ENCODE peak calls at places on chromosomes 7 and 10, in ten cellular contexts. N is A549; C is adipocyte; Q is aorta; G is right atrium auricular region; B is transverse colon; Z is stomach; O is neuronal stem cell; A is hepatocyte; R is CD4-positive, CD25-positive, alpha-beta regulatory T cell. X is an unnamed sample. For H3K4me1, the result is how much of the 10 kb centered on the place peaks cover.

GRCh38 chr10:49381111-49381900 is 14.6 kb downstream of the DRGX start:
- DNase-seq in N (no peak), Z (no peak), B (no peak), A (no peak), O (no peak), G (peak), Q (no peak), R (no peak), C (no peak), X (no peak)

GRCh38 chr10:77768046-77768445 is 130.4 kb upstream of the KCNMA1 start:
- DNase-seq in Q (no peak), C (no peak), G (peak), Z (no peak), B (no peak), A (no peak), O (no peak), R (no peak), N (no peak), X (no peak)

GRCh38 chr7:44308741-44309270 is 16.6 kb downstream of the CAMK2B start:
- DNase-seq in N (no peak), O (no peak), Q (peak), R (no peak), B (no peak), C (no peak), G (peak), A (no peak), Z (peak), X (peak)

GRCh38 chr7:130723784-130724183 is 10.2 kb downstream of the KLF14 start:
- DNase-seq in B (no peak), R (no peak), C (no peak), A (no peak), Z (no peak), O (no peak), G (no peak), N (no peak), Q (no peak), X (no peak)

GRCh38 chr7:22990588-22990949 is 23.4 kb downstream of the HYCC1 start:
- DNase-seq in G (no peak), N (no peak), Z (no peak), R (no peak), A (no peak), O (no peak), Q (no peak), B (no peak), C (peak), X (no peak)

GRCh38 chr10:5046410-5046809 is 42.8 kb upstream of the AKR1C2 start:
- DNase-seq in R (no peak), B (no peak), O (no peak), Z (no peak), A (no peak), G (no peak), N (no peak), Q (no peak), C (no peak), X (peak)

GRCh38 chr10:93447019-93447418 is 35.1 kb downstream of the MYOF start:
- DNase-seq in Q (no peak), Z (no peak), C (no peak), R (no peak), A (no peak), N (no peak), B (no peak), G (no peak), O (no peak), X (no peak)

GRCh38 chr10:47183726-47184084 is 116.3 kb upstream of the GDF10 start:
- DNase-seq in Q (no peak), C (peak), A (no peak), N (no peak), B (no peak), Z (no peak), G (peak), R (no peak), O (no peak), X (no peak)

GRCh38 chr7:36982749-36983148 is 258.5 kb upstream of the AOAH start:
- DNase-seq in Q (no peak), G (no peak), C (no peak), N (no peak), B (no peak), O (no peak), Z (no peak), R (no peak), A (no peak), X (no peak)

GRCh38 chr7:150978136-150978789 is at the start of gene KCNH2:
- DNase-seq in C (peak), G (no peak), N (no peak), A (peak), B (no peak), Q (no peak), O (peak), R (no peak), Z (no peak), X (no peak)

GRCh38 chr7:127886248-127886647 is 145.0 kb downstream of the LRRC4 start:
- DNase-seq in G (no peak), C (no peak), O (no peak), Q (no peak), B (no peak), R (no peak), Z (no peak), N (no peak), A (no peak), X (no peak)

GRCh38 chr7:127885843-127886242 is 145.4 kb downstream of the LRRC4 start:
- DNase-seq in N (no peak), G (peak), B (no peak), C (peak), Z (no peak), Q (peak), O (no peak), R (no peak), A (peak), X (no peak)

GRCh38 chr7:127887096-127887495 is 144.1 kb downstream of the LRRC4 start:
- DNase-seq in N (no peak), C (no peak), G (no peak), Z (no peak), A (no peak), Q (no peak), O (no peak), R (no peak), B (no peak), X (no peak)

GRCh38 chr7:127884066-127884559 is 147.1 kb downstream of the LRRC4 start:
- DNase-seq in B (no peak), R (no peak), N (no peak), A (no peak), Q (no peak), G (peak), O (no peak), C (no peak), Z (no peak), X (no peak)

DNA sequence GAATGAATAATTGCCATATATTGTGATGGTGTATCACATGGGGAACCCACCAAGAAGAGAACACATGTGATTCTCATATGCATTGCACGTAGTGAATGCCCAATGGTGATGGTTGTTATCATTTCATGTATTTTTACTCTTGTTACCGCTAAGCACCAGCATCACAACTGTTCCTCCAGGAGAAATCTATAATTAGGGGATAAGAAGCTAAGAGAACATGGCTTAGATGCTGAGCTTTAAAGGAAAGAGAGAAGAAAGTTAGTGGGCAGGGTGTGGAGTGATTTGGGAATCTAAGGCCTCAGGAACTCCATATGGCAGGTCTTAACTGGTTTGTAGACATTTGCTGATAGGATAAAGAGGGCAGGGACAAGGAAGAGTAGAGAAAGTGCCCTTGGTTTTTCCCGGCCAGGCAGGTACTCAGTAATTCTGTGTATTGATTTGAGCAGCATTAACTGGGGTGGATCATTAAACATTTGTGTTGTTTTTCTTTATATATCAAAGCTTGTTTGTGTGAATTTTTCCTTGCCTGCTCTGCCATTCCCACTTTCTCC is 145.9 kb downstream of the LRRC4 start:
- DNase-seq in C (no peak), N (no peak), A (no peak), Q (no peak), G (no peak), O (no peak), B (no peak), Z (no peak), R (no peak), X (no peak)
- H3K4me1 ChIP-seq in C (under half), N (under half), A (under half), Q (under half), G (half or more), O (under half), B (under half), Z (under half), R (under half), X (under half)

DNA sequence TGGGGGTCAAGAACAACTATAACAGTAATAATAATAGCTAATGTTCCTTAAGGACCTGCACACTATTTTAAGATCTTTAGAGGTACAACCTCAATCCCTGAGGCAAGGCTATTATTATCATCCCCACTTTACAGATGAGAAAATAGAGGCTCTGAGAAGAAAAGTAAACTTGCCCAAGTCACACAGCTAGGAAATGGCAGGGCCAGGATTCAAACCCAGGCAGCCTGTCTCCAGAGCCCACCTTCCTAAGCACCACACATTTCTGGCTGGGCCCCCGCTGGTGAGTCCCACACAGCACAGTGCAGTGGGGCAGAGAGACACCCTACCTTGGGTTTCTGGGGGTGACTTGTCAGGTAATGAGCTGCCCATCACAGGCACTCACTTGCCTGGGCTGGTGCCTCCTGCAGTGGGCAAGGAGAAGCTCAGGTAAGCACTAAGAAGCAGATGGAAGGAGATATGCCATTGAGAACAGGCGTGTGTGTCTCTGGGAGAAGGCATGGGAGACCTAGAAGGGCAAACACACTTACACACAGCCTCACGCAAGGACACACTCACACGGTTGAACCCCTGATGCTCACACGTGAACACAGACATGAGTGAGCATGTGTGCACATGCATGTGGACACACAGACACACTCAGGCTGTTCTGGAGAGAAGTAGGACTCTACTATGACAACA is 104.4 kb upstream of the ZMIZ1 start:
- DNase-seq in N (peak), B (no peak), C (no peak), A (no peak), R (no peak), Z (no peak), Q (no peak), G (no peak), O (no peak), X (no peak)
- H3K4me1 ChIP-seq in N (under half), B (under half), C (under half), A (under half), R (under half), Z (under half), Q (under half), G (under half), O (under half), X (under half)

DNA sequence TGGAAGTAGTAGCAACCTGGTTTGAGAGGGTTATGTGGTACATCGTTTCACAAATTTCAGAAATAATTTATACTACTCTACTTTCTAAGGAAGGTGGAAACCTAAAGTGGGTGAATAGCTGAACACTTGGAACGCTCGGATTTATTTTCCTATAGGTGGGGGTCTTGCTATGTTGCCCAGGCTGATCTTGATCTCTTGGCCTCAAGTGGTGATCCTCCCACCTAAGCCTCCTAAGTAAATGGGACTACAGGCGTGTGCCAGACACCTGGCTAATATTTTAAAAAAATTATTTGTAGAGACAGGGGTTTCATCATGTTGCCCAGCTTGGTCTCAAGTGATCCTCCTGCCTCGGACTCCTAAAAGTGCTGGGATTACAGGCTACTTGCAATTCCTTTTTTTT is 6.7 kb upstream of the KMT2E start:
- DNase-seq in Z (no peak), R (no peak), G (no peak), C (no peak), B (no peak), Q (no peak), O (no peak), N (no peak), A (no peak), X (no peak)
- H3K4me1 ChIP-seq in Z (half or more), R (half or more), G (half or more), C (half or more), B (half or more), Q (under half), O (under half), N (half or more), A (under half), X (under half)

DNA sequence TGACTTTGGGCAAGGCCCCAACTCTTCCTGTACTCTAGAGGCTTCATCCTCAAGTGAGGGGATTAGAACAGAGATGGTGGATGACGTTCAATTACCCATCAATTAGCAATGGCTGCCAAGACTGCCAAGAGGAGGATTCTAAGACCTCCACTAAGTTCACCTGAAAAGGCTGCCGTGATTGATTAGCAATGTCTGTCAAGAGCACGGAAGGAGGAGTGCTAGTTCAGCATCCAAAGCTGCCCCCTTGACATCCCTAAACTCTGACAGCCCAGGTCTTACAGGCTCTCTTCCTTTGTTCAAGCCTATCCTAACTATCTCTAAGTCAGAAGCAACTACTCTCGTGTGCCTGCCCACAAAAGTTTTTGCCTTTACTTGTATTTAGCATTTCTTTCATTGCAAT is 68.4 kb downstream of the FAM53B start:
- DNase-seq in Z (no peak), B (no peak), R (no peak), O (no peak), Q (no peak), G (no peak), N (no peak), C (no peak), A (no peak), X (no peak)
- H3K4me1 ChIP-seq in Z (under half), B (under half), R (half or more), O (under half), Q (under half), G (half or more), N (under half), C (half or more), A (under half), X (under half)

GRCh38 chr7:101877882-101878591 is 60.6 kb downstream of the CUX1 start:
- DNase-seq in A (no peak), Q (no peak), R (no peak), B (peak), N (no peak), C (no peak), O (no peak), G (no peak), Z (no peak), X (no peak)
- H3K4me1 ChIP-seq in A (under half), Q (under half), R (under half), B (half or more), N (half or more), C (under half), O (under half), G (half or more), Z (under half), X (under half)